ENCODE peak calls at places on chromosomes 5 and 9, in ten cellular contexts. O is neural crest cell; Q is G401; R is HuH-7.5; Z is erythroblast; E is mesothelial cell of epicardium; X is NCI-H1105 treated with DMSO at 0.1 percent for 48 hours; D is naive thymus-derived CD8-positive, alpha-beta T cell; C is SK-N-SH; W is GDM1. M is an unnamed sample.

GRCh38 chr5:134100283-134101011 is 14.0 kb upstream of the TCF7 start:
- DNase-seq in O (no peak), Q (no peak), R (no peak), Z (no peak), E (no peak), X (no peak), D (peak; percentile 79), C (peak; percentile 45), W (no peak), M (peak; percentile 69)

GRCh38 chr5:6557807-6558575 is 74.9 kb downstream of the NSUN2 start:
- DNase-seq in O (no peak), Q (no peak), R (no peak), Z (no peak), E (no peak), X (no peak), D (no peak), C (no peak), W (no peak), M (no peak)

GRCh38 chr9:128078504-128079434 is 10.7 kb downstream of the SLC25A25 start:
- DNase-seq in O (no peak), Q (no peak), R (no peak), Z (peak; percentile 89), E (no peak), X (no peak), D (no peak), C (no peak), W (no peak), M (no peak)

GRCh38 chr5:130549884-130550552 is 615.0 kb downstream of the HINT1 start:
- DNase-seq in O (no peak), Q (no peak), R (no peak), Z (no peak), E (no peak), X (no peak), D (no peak), C (no peak), W (no peak), M (no peak)

GRCh38 chr5:161314033-161314432 is 232.5 kb downstream of the GABRB2 start:
- DNase-seq in O (no peak), Q (peak; percentile 60), R (no peak), Z (no peak), E (no peak), X (no peak), D (no peak), C (no peak), W (no peak), M (no peak)

GRCh38 chr5:52469420-52469819 is 318.3 kb upstream of the ITGA1 start:
- DNase-seq in O (no peak), Q (no peak), R (no peak), Z (no peak), E (no peak), X (no peak), D (no peak), C (no peak), W (no peak), M (no peak)

GRCh38 chr5:169667896-169668674 is 31.0 kb downstream of the DOCK2 start:
- DNase-seq in O (no peak), Q (no peak), R (no peak), Z (peak; percentile 12), E (no peak), X (peak; percentile 23), D (no peak), C (peak; percentile 36), W (no peak), M (no peak)

GRCh38 chr9:93427655-93428379 is 23.7 kb upstream of the FAM120A start:
- DNase-seq in O (no peak), Q (no peak), R (no peak), Z (peak; percentile 12), E (no peak), X (no peak), D (no peak), C (no peak), W (no peak), M (no peak)

GRCh38 chr9:69131682-69132081 is 42.4 kb upstream of the TJP2 start:
- DNase-seq in O (no peak), Q (no peak), R (peak; percentile 63), Z (no peak), E (no peak), X (no peak), D (no peak), C (no peak), W (no peak), M (no peak)

GRCh38 chr5:134252671-134253070 is 26.8 kb upstream of the PPP2CA start:
- DNase-seq in O (no peak), Q (no peak), R (no peak), Z (no peak), E (no peak), X (no peak), D (no peak), C (no peak), W (no peak), M (no peak)

GRCh38 chr5:93006915-93007314 is 574.1 kb downstream of the NR2F1-AS1 start:
- DNase-seq in O (no peak), Q (no peak), R (no peak), Z (no peak), E (no peak), X (no peak), D (no peak), C (no peak), W (no peak), M (no peak)

GRCh38 chr5:147455321-147455720 is 54.5 kb downstream of the DPYSL3 start:
- DNase-seq in O (no peak), Q (no peak), R (no peak), Z (no peak), E (no peak), X (no peak), D (no peak), C (no peak), W (no peak), M (no peak)

M was measured in natural killer cell.